ENCODE peak calls at places on chromosomes 7 and 10, in nine cellular contexts. T, D, W, Y, Z, N, L, U and X are unnamed samples.

GRCh38 chr7:106121189-106121799 is 9.2 kb upstream of the SYPL1 start:
- DNase-seq in T (no peak), D (no peak), W (no peak), Y (no peak), Z (no peak), N (no peak), L (no peak), U (no peak), X (no peak)

GRCh38 chr7:155844019-155844453 is 31.8 kb upstream of the SHH start:
- DNase-seq in T (no peak), D (no peak), W (no peak), Y (no peak), Z (no peak), N (no peak), L (no peak), U (no peak), X (no peak)

GRCh38 chr10:6406220-6407033 is 173.6 kb downstream of the PRKCQ start:
- DNase-seq in T (no peak), D (no peak), W (peak; percentile 52), Y (no peak), Z (no peak), N (no peak), L (no peak), U (no peak), X (no peak)

GRCh38 chr7:135170223-135170997 is at the start of gene CYREN:
- DNase-seq in T (peak; percentile 81), D (peak; percentile 87), W (peak; percentile 93), Y (peak; percentile 96), Z (peak; percentile 96), N (peak; percentile 88), L (peak; percentile 92), U (peak; percentile 85), X (no peak)

GRCh38 chr7:47449810-47450586 is 131.9 kb downstream of the TNS3 start:
- DNase-seq in T (no peak), D (no peak), W (no peak), Y (no peak), Z (no peak), N (no peak), L (no peak), U (no peak), X (no peak)

GRCh38 chr10:73625004-73625883 is 16.0 kb downstream of the MYOZ1 start:
- DNase-seq in T (no peak), D (no peak), W (peak; percentile 41), Y (peak; percentile 30), Z (peak; percentile 22), N (peak; percentile 4), L (no peak), U (peak; percentile 42), X (no peak)

GRCh38 chr7:44283381-44284211 is 41.8 kb downstream of the CAMK2B start:
- DNase-seq in T (no peak), D (no peak), W (no peak), Y (peak; percentile 65), Z (peak; percentile 50), N (no peak), L (no peak), U (no peak), X (no peak)

GRCh38 chr10:7409732-7410168 is 1.1 kb downstream of the SFMBT2 start:
- DNase-seq in T (no peak), D (no peak), W (no peak), Y (no peak), Z (no peak), N (no peak), L (peak; percentile 30), U (no peak), X (no peak)

GRCh38 chr10:97184971-97185325 is 811 bp downstream of the SLIT1 start:
- DNase-seq in T (no peak), D (no peak), W (no peak), Y (no peak), Z (no peak), N (no peak), L (no peak), U (no peak), X (no peak)

GRCh38 chr7:34058791-34059550 is 153.6 kb downstream of the BMPER start:
- DNase-seq in T (no peak), D (no peak), W (no peak), Y (no peak), Z (no peak), N (peak; percentile 46), L (no peak), U (no peak), X (no peak)

GRCh38 chr10:78549536-78549935 is 515.9 kb downstream of the RPS24 start:
- DNase-seq in T (no peak), D (no peak), W (no peak), Y (no peak), Z (no peak), N (peak; percentile 65), L (no peak), U (no peak), X (no peak)

GRCh38 chr10:17729630-17730029 is 22.4 kb upstream of the TMEM236 start:
- DNase-seq in T (no peak), D (no peak), W (no peak), Y (no peak), Z (no peak), N (no peak), L (no peak), U (no peak), X (no peak)

GRCh38 chr10:122968698-122969097 is 11.5 kb upstream of the PSTK start:
- DNase-seq in T (no peak), D (no peak), W (no peak), Y (no peak), Z (no peak), N (no peak), L (no peak), U (no peak), X (no peak)

GRCh38 chr10:72270607-72271281 is 3.0 kb upstream of the DDIT4 start:
- DNase-seq in T (no peak), D (no peak), W (no peak), Y (no peak), Z (no peak), N (no peak), L (no peak), U (no peak), X (no peak)

GRCh38 chr10:1127629-1128028 is 71.4 kb downstream of the WDR37 start:
- DNase-seq in T (no peak), D (no peak), W (no peak), Y (no peak), Z (no peak), N (no peak), L (no peak), U (no peak), X (no peak)

GRCh38 chr7:104160375-104160774 is 47.4 kb downstream of the ORC5 start:
- DNase-seq in T (no peak), D (no peak), W (no peak), Y (no peak), Z (no peak), N (no peak), L (no peak), U (no peak), X (no peak)

GRCh38 chr10:73551515-73551914 is 39.6 kb downstream of the USP54 start:
- DNase-seq in T (no peak), D (no peak), W (no peak), Y (no peak), Z (no peak), N (no peak), L (no peak), U (no peak), X (no peak)

GRCh38 chr7:106652909-106653308 is 8.0 kb downstream of the CCDC71L start:
- DNase-seq in T (no peak), D (no peak), W (no peak), Y (no peak), Z (no peak), N (no peak), L (no peak), U (no peak), X (no peak)

GRCh38 chr7:138491612-138492386 is 31.7 kb downstream of the TRIM24 start:
- DNase-seq in T (no peak), D (no peak), W (no peak), Y (no peak), Z (no peak), N (no peak), L (no peak), U (no peak), X (no peak)

GRCh38 chr10:97640868-97641811 is 669 bp downstream of the PI4K2A start:
- DNase-seq in T (no peak), D (peak; percentile 18), W (peak; percentile 51), Y (peak; percentile 24), Z (peak; percentile 24), N (no peak), L (peak; percentile 6), U (no peak), X (no peak)

GRCh38 chr7:67267914-67268313 is 271.3 kb downstream of the TYW1 start:
- DNase-seq in T (no peak), D (no peak), W (no peak), Y (no peak), Z (no peak), N (no peak), L (no peak), U (no peak), X (no peak)

GRCh38 chr10:49393757-49394156 is 2.1 kb downstream of the DRGX start:
- DNase-seq in T (no peak), D (no peak), W (no peak), Y (no peak), Z (no peak), N (no peak), L (no peak), U (no peak), X (no peak)

GRCh38 chr7:47452295-47452694 is 129.6 kb downstream of the TNS3 start:
- DNase-seq in T (no peak), D (no peak), W (no peak), Y (no peak), Z (no peak), N (no peak), L (no peak), U (no peak), X (no peak)

GRCh38 chr10:24716295-24716694 is 7.4 kb downstream of the ARHGAP21 start:
- DNase-seq in T (no peak), D (no peak), W (no peak), Y (no peak), Z (no peak), N (no peak), L (no peak), U (no peak), X (no peak)

GRCh38 chr10:60910543-60910942 is 33.4 kb downstream of the RHOBTB1 start:
- DNase-seq in T (no peak), D (no peak), W (no peak), Y (no peak), Z (no peak), N (no peak), L (no peak), U (no peak), X (no peak)

GRCh38 chr7:130356121-130356759 is 11.6 kb downstream of the CPA5 start:
- DNase-seq in T (no peak), D (no peak), W (no peak), Y (peak; percentile 31), Z (peak; percentile 38), N (no peak), L (no peak), U (peak; percentile 85), X (no peak)

GRCh38 chr10:4771554-4772201 is 54.3 kb upstream of the AKR1E2 start:
- DNase-seq in T (no peak), D (no peak), W (no peak), Y (no peak), Z (no peak), N (no peak), L (no peak), U (no peak), X (no peak)

GRCh38 chr7:145848691-145849090 is 267.9 kb upstream of the CNTNAP2 start:
- DNase-seq in T (no peak), D (no peak), W (no peak), Y (no peak), Z (no peak), N (peak; percentile 17), L (no peak), U (no peak), X (no peak)